ENCODE peak calls at places on chromosome 10, in six cellular contexts. B, T, O, K, J and U are unnamed samples.

GRCh38 chr10:125802739-125803138 is 20.3 kb downstream of the UROS start:
- DNase-seq in T (no peak), K (no peak), B (no peak), O (no peak), J (no peak), U (no peak)

GRCh38 chr10:71975891-71976725 is 11.9 kb downstream of the CHST3 start:
- DNase-seq in B (peak), O (no peak), J (peak), K (no peak), T (peak), U (peak)

GRCh38 chr10:44316187-44316921 is 68.5 kb downstream of the CXCL12 start:
- DNase-seq in K (no peak), O (no peak), J (peak), B (no peak), T (no peak), U (no peak)

GRCh38 chr10:90912176-90912575 is 8.7 kb downstream of the ANKRD1 start:
- DNase-seq in K (no peak), T (peak), B (no peak), J (no peak), O (no peak), U (no peak)

GRCh38 chr10:73969224-73969811 is 28.6 kb upstream of the VCL start:
- DNase-seq in J (no peak), K (no peak), O (no peak), B (peak), T (peak), U (no peak)

GRCh38 chr10:130206216-130206737 is 70.1 kb downstream of the GLRX3 start:
- DNase-seq in O (no peak), B (no peak), K (no peak), J (no peak), T (no peak), U (no peak)

GRCh38 chr10:60466267-60467201 is 76.9 kb upstream of the ANK3 start:
- DNase-seq in K (no peak), J (peak), T (no peak), O (no peak), B (no peak), U (no peak)

GRCh38 chr10:118918116-118918515 is 111.4 kb upstream of the NANOS1 start:
- DNase-seq in J (no peak), K (no peak), O (no peak), T (no peak), B (no peak), U (no peak)

GRCh38 chr10:92787557-92788152 is 60.7 kb upstream of the EXOC6 start:
- DNase-seq in J (no peak), T (no peak), B (no peak), K (no peak), O (no peak), U (no peak)

GRCh38 chr10:63409465-63410027 is 56.2 kb downstream of the JMJD1C start:
- DNase-seq in T (peak), O (no peak), K (no peak), J (peak), B (peak), U (peak)

GRCh38 chr10:63684257-63684936 is 163.2 kb downstream of the REEP3 start:
- DNase-seq in T (no peak), O (no peak), B (no peak), J (no peak), K (no peak), U (no peak)

GRCh38 chr10:107616463-107617131 is 452.1 kb upstream of the SORCS1 start:
- DNase-seq in O (no peak), B (peak), T (peak), J (peak), K (no peak), U (peak)

GRCh38 chr10:12656518-12657142 is 307.3 kb downstream of the CAMK1D start:
- DNase-seq in J (peak), T (peak), K (no peak), O (no peak), B (peak), U (peak)

GRCh38 chr10:124000792-124001201 is 92.6 kb downstream of the CHST15 start:
- DNase-seq in J (peak), O (peak), T (peak), K (no peak), B (no peak), U (peak)

GRCh38 chr10:107163904-107164861 is at the start of gene SORCS1:
- DNase-seq in K (no peak), J (no peak), B (no peak), O (no peak), T (peak), U (no peak)

GRCh38 chr10:92291921-92292860 is 1.2 kb downstream of the MARCHF5 start:
- DNase-seq in J (peak), B (peak), T (peak), O (peak), K (peak), U (peak)

GRCh38 chr10:114094795-114095194 is 51.1 kb downstream of the ADRB1 start:
- DNase-seq in O (no peak), T (no peak), K (no peak), J (no peak), B (no peak), U (no peak)

GRCh38 chr10:101838416-101838970 is 5.1 kb downstream of the KCNIP2 start:
- DNase-seq in T (no peak), O (no peak), J (no peak), K (no peak), B (no peak), U (no peak)

GRCh38 chr10:46538155-46538554 is 18.3 kb downstream of the GPRIN2 start:
- DNase-seq in J (no peak), B (no peak), T (no peak), K (no peak), O (no peak), U (no peak)

GRCh38 chr10:37844644-37845043 is 12.8 kb downstream of the ZNF248 start:
- DNase-seq in T (no peak), O (no peak), K (no peak), J (no peak), B (no peak), U (no peak)

GRCh38 chr10:123930340-123931001 is 38.9 kb upstream of the CPXM2 start:
- DNase-seq in B (no peak), O (no peak), J (peak), T (peak), K (peak), U (peak)

GRCh38 chr10:210297-210696 is 75.0 kb downstream of the ZMYND11 start:
- DNase-seq in O (no peak), J (no peak), K (no peak), T (no peak), B (no peak), U (no peak)

GRCh38 chr10:209357-209756 is 74.1 kb downstream of the ZMYND11 start:
- DNase-seq in T (peak), K (no peak), O (no peak), B (peak), J (peak), U (no peak)

DNA sequence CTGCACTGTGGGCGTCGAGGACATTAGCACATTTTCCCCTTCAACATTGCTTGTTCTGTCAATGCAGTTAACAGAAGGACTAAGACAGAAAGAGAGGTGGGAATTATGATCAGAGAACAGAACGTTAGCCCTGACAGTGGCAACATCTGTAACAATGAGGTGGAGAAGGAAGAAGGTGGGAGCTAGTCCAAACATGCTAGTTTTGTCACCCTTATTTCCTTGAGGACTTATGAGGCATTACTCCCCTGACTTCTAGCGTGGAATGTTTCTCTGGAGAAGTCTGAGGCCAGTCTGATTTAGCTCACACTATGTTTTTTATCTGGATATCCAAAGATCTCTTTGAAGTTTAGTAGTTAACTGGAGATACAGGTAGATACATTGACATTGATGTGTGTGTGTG is 73.4 kb downstream of the ZMYND11 start:
- DNase-seq in J (no peak), K (no peak), O (no peak), T (no peak), B (no peak), U (no peak)
- H3K4me3 ChIP-seq in J (no peak), K (no peak), O (no peak), T (no peak), B (no peak), U (no peak)

GRCh38 chr10:70131560-70131937 is 1.1 kb downstream of the AIFM2 start:
- DNase-seq in B (no peak), O (no peak), K (no peak), T (no peak), J (no peak), U (no peak)

GRCh38 chr10:70135046-70135445 is 2.4 kb upstream of the AIFM2 start:
- DNase-seq in K (no peak), O (no peak), T (no peak), B (no peak), J (no peak), U (no peak)

GRCh38 chr10:70135684-70136083 is 3.1 kb upstream of the AIFM2 start:
- DNase-seq in O (no peak), T (no peak), K (no peak), J (no peak), B (no peak), U (no peak)

GRCh38 chr10:70130878-70131559 is 1.6 kb downstream of the AIFM2 start:
- DNase-seq in O (no peak), T (peak), B (peak), K (no peak), J (peak), U (peak)

DNA sequence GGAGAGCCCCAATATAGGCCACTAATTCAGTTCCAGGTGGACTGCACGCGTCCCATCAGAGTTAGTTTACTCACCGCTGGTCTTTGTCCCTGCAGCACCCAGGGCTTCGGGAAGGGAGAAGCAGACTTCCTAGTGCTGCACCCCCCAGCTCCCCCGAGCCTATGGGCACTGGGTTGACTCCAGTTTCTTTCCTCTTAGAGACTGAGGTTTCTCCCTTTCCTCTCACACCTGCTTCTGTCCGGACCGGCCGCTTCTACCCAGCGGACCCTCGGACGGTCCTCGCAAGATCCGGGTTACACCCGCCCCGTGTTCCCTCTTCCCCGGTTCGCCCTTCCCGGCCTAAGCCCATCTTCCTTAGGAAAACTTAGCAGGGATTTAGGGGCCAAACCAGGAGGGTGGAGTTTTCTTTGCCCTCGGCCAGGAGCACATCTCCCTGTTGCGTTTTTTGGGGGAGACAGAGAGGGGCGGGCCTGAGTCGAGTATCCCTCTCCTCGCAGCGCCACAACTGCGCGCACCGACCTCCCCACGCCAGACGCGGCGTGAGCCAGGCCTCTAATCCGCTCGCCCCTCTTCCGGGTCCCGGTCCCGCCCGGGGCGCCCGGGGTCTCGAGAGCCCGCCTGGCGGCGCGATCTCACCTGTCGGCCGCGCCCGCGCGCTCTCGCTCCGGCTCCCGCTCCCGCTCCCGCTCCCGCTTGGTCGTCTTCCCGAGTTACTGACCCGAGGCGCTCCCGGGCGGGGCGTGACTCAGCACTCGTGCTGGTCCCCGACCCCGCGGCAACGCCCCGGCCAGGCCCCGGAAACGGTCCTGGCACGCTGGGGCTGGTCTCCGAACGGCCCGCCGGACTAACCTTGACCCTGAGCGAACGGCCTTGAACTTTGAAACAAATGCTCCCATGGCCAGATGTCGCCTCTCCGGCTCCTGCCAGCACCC is at the start of gene AIFM2:
- DNase-seq in K (peak), J (peak), T (peak), B (peak), O (peak), U (peak)
- TF ChIP-seq CTCF in K (no peak), J (no peak), T (no peak), B (no peak), O (peak), U (no peak)

GRCh38 chr10:70459771-70460490 is 18.4 kb upstream of the NODAL start:
- DNase-seq in B (no peak), J (no peak), O (no peak), K (no peak), T (no peak), U (no peak)

GRCh38 chr10:70459061-70459770 is 17.7 kb upstream of the NODAL start:
- DNase-seq in T (no peak), K (no peak), O (peak), B (no peak), J (no peak), U (no peak)

GRCh38 chr10:70457759-70458305 is 16.4 kb upstream of the NODAL start:
- DNase-seq in T (no peak), J (no peak), O (no peak), K (no peak), B (no peak), U (no peak)

GRCh38 chr10:70456164-70456563 is 14.7 kb upstream of the NODAL start:
- DNase-seq in K (no peak), O (no peak), J (no peak), T (no peak), B (no peak), U (no peak)

DNA sequence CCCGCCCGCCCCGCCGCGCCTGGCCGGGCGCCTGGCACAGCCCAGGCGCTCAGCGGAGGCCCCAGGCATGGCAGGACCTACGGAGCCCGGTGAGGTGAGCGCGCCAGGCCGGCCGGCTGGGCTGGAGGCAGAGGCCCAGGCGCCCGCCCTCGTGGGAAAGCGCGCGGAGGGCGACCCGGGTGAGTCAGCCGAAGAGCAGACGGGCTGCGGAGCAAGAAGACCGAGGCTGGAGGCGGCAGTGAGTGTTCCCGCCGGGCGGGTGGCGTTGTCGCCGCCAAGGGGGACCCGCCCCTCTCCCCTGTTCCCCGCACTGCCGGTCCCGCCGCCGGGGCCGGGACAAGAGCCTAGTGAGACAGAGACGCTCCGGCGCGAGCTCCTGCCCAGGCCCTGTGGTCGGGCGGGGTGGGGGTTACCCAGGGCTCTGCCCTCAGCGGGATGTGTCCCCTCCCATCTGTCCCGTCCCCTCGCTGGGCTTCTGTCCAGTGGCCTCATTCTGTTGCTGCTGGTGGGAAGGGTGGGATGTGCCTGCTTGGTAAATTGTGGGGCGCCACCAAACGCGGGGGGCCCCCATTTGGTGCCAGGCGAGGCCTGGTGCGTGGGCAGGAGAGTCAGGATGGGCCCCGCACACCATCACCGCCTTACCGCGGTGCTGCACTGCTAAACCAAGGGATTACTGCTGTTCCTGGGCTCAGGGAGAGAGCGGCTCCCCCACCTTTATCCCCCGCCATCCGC is 17.0 kb upstream of the NODAL start:
- DNase-seq in T (peak), K (no peak), B (peak), O (peak), J (peak), U (peak)
- H3K4me3 ChIP-seq in T (peak), K (no peak), B (peak), O (peak), J (no peak), U (peak)

GRCh38 chr10:19620867-19621266 is 195.4 kb upstream of the PLXDC2 start:
- DNase-seq in O (no peak), J (peak), K (no peak), B (peak), T (peak), U (peak)
- TF ChIP-seq CTCF in O (peak), J (no peak), K (no peak), B (peak), T (no peak), U (peak)

GRCh38 chr10:103556383-103557007 is 63.0 kb downstream of the NEURL1 start:
- DNase-seq in J (no peak), K (no peak), B (no peak), T (no peak), O (no peak), U (no peak)

GRCh38 chr10:103554488-103555320 is 61.2 kb downstream of the NEURL1 start:
- DNase-seq in O (peak), J (peak), T (peak), K (no peak), B (peak), U (peak)

GRCh38 chr10:103553743-103554487 is 60.4 kb downstream of the NEURL1 start:
- DNase-seq in T (no peak), K (no peak), J (no peak), B (no peak), O (no peak), U (no peak)

GRCh38 chr10:103555712-103556111 is 62.2 kb downstream of the NEURL1 start:
- DNase-seq in O (no peak), J (no peak), K (no peak), T (no peak), B (no peak), U (no peak)

GRCh38 chr10:103555321-103555649 is 61.8 kb downstream of the NEURL1 start:
- DNase-seq in O (no peak), B (no peak), J (no peak), K (no peak), T (no peak), U (no peak)
- H3K4me3 ChIP-seq in O (peak), B (peak), J (no peak), K (no peak), T (peak), U (peak)

GRCh38 chr10:79438021-79438698 is 7.3 kb downstream of the ZCCHC24 start:
- DNase-seq in O (no peak), J (peak), K (no peak), T (no peak), B (no peak), U (no peak)
- TF ChIP-seq CTCF in O (peak), J (peak), K (no peak), T (peak), B (peak), U (peak)

DNA sequence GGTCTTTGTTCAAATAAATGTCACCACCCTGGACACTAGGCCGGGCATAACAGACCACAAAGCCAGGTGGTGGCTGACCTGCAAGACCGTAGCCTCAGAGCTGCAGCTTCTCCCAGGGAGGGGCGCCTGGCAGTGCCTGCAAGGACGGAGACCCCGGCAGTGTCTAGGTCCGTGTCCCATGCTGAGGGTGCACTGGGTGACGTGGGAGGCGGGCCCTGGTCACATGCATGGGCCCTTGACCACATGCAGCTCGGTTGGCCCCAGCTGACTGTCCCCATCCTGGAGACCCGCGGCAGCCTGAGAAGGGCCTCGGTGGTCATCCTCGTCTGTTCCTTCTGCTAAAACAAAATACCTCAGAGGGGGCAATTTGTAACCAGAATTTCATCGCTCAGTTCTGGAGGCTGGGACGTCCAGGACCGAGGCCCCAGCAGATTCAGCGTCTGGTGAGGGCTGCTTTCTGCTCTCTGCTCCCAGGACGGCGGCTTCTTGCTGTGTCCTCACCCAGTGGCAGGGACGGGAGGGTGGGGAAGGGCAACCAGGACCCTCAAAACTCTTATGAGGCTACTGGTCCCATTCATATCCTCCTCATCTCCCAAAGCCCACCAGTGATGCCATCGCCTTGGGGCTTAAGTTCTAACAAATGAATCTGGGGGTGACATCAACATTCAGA is 36.8 kb downstream of the PWWP2B start:
- DNase-seq in J (no peak), K (no peak), B (no peak), T (no peak), O (no peak), U (no peak)
- H3K4me3 ChIP-seq in J (no peak), K (no peak), B (no peak), T (no peak), O (no peak), U (no peak)

DNA sequence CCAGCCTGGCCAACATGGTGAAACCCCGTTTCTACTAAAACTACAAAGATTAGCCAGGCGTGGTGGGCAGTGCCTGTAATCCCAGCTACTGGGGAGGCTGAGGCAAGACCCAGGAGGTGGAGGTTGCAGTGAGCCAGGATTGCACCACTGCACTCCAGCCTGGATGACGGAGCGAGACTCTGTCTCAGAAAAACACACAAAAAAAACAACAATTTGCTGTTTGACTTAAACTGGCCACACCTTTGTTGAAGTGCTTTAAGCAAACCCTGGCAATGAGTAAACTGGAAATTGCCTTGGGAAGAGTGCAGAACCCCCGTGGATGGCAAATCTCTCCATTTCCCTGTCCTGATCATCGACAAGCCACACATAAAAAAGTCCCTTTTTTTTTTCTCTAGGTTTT is 77.0 kb downstream of the NRP1 start:
- DNase-seq in B (no peak), T (no peak), K (no peak), J (no peak), O (no peak), U (no peak)
- TF ChIP-seq CTCF in B (no peak), T (no peak), K (no peak), J (no peak), O (no peak), U (no peak)